ENCODE peak calls at places on chromosomes 5 and 9, in five cellular contexts. B is ovary; P is stimulated activated CD8-positive, alpha-beta memory T cell treated with anti-CD3 and anti-CD28 coated beads, Interleukin-7, amount 100 ng/mL, for 24 hours; Z is kidney tubule cell; S is stimulated activated effector memory CD8-positive, alpha-beta T cell treated with anti-CD3 and anti-CD28 coated beads, Interleukin-12 subunit alpha, Interleukin-12 subunit beta, amount 100 ng/mL, for 72 hours. V is an unnamed sample.

GRCh38 chr9:95581900-95582299 is 65.1 kb upstream of the PTCH1 start:
- DNase-seq in B (no peak), P (no peak), Z (no peak), S (no peak), V (no peak)

GRCh38 chr9:112867275-112867991 is 23.2 kb downstream of the SLC46A2 start:
- DNase-seq in B (no peak), P (no peak), Z (peak; percentile 92), S (peak; percentile 58), V (peak; percentile 96)

GRCh38 chr5:151451626-151452520 is 4.5 kb downstream of the SLC36A1 start:
- DNase-seq in B (no peak), P (no peak), Z (peak; percentile 66), S (peak; percentile 51), V (peak; percentile 54)

GRCh38 chr9:133103183-133103986 is 17.7 kb downstream of the RALGDS start:
- DNase-seq in B (peak; percentile 50), P (no peak), Z (peak; percentile 52), S (peak; percentile 80), V (peak; percentile 46)

GRCh38 chr9:106913276-106913675 is 50.3 kb downstream of the ZNF462 start:
- DNase-seq in B (no peak), P (no peak), Z (no peak), S (no peak), V (no peak)

GRCh38 chr5:150152636-150153462 is 2.8 kb downstream of the PDGFRB start:
- DNase-seq in B (no peak), P (no peak), Z (no peak), S (no peak), V (no peak)

GRCh38 chr5:137733922-137734695 is 1.8 kb downstream of the KLHL3 start:
- DNase-seq in B (no peak), P (no peak), Z (no peak), S (no peak), V (no peak)

GRCh38 chr9:6590772-6591384 is 54.7 kb downstream of the GLDC start:
- DNase-seq in B (no peak), P (no peak), Z (peak; percentile 36), S (no peak), V (no peak)

GRCh38 chr5:15254607-15255006 is 245.4 kb upstream of the FBXL7 start:
- DNase-seq in B (no peak), P (no peak), Z (no peak), S (no peak), V (no peak)

GRCh38 chr5:95392593-95393182 is 1.5 kb downstream of the FAM81B start:
- DNase-seq in B (no peak), P (no peak), Z (peak; percentile 69), S (no peak), V (peak; percentile 61)

GRCh38 chr9:117815315-117815714 is 111.1 kb downstream of the TLR4 start:
- DNase-seq in B (no peak), P (no peak), Z (no peak), S (no peak), V (no peak)

GRCh38 chr9:37953775-37954437 is 50.0 kb upstream of the SLC25A51 start:
- DNase-seq in B (peak; percentile 67), P (no peak), Z (peak; percentile 100), S (peak; percentile 80), V (peak; percentile 90)